ENCODE peak calls at places on chromosome 22, in nine cellular contexts. S, N, Z, O, F, U, J, H and Y are unnamed samples.

GRCh38 chr22:39185601-39186012 is 33.1 kb upstream of the CBX7 start:
- DNase-seq in S (no peak), N (no peak), Z (no peak), O (no peak), F (no peak), U (no peak), J (no peak), H (no peak), Y (no peak)

GRCh38 chr22:27378994-27379393 is 422.6 kb downstream of the MN1 start:
- DNase-seq in S (no peak), N (no peak), Z (no peak), O (no peak), F (no peak), U (no peak), J (no peak), H (no peak), Y (no peak)

GRCh38 chr22:50150161-50151129 is 20.1 kb upstream of the PANX2 start:
- DNase-seq in S (no peak), N (no peak), Z (no peak), O (no peak), F (no peak), U (no peak), J (peak; percentile 74), H (peak; percentile 45), Y (no peak)

GRCh38 chr22:37782340-37783168 is 25.2 kb upstream of the GCAT start:
- DNase-seq in S (no peak), N (no peak), Z (no peak), O (no peak), F (no peak), U (peak; percentile 26), J (peak; percentile 14), H (peak; percentile 68), Y (no peak)

GRCh38 chr22:19038728-19039447 is 83.3 kb downstream of the DGCR2 start:
- DNase-seq in S (no peak), N (no peak), Z (no peak), O (no peak), F (no peak), U (no peak), J (no peak), H (no peak), Y (no peak)

GRCh38 chr22:33710326-33710725 is 209.9 kb downstream of the LARGE1 start:
- DNase-seq in S (no peak), N (no peak), Z (no peak), O (no peak), F (no peak), U (no peak), J (no peak), H (no peak), Y (no peak)

GRCh38 chr22:45424241-45424731 is 10.8 kb downstream of the RIBC2 start:
- DNase-seq in S (no peak), N (no peak), Z (no peak), O (no peak), F (no peak), U (no peak), J (no peak), H (no peak), Y (no peak)

GRCh38 chr22:23243006-23243573 is 62.8 kb downstream of the BCR start:
- DNase-seq in S (peak; percentile 42), N (no peak), Z (no peak), O (peak; percentile 70), F (peak; percentile 70), U (no peak), J (no peak), H (no peak), Y (no peak)

GRCh38 chr22:29581799-29582198 is 886 bp upstream of the NIPSNAP1 start:
- DNase-seq in S (no peak), N (no peak), Z (no peak), O (no peak), F (no peak), U (peak; percentile 50), J (no peak), H (no peak), Y (peak; percentile 14)

GRCh38 chr22:20102203-20102780 is 13.6 kb upstream of the RANBP1 start:
- DNase-seq in S (no peak), N (no peak), Z (no peak), O (no peak), F (no peak), U (no peak), J (no peak), H (no peak), Y (no peak)

GRCh38 chr22:27045103-27045940 is 387.9 kb downstream of the MIAT start:
- DNase-seq in S (no peak), N (no peak), Z (no peak), O (no peak), F (no peak), U (peak; percentile 52), J (peak; percentile 89), H (peak; percentile 73), Y (no peak)

GRCh38 chr22:35477911-35478582 is 62.6 kb upstream of the RASD2 start:
- DNase-seq in S (peak; percentile 67), N (no peak), Z (peak; percentile 52), O (no peak), F (no peak), U (peak; percentile 38), J (peak; percentile 92), H (peak; percentile 79), Y (peak; percentile 91)

GRCh38 chr22:50114221-50114981 is 24.6 kb downstream of the MOV10L1 start:
- DNase-seq in S (no peak), N (no peak), Z (peak; percentile 71), O (no peak), F (no peak), U (peak; percentile 29), J (no peak), H (no peak), Y (peak; percentile 14)

GRCh38 chr22:46500201-46500600 is 37.2 kb downstream of the CELSR1 start:
- DNase-seq in S (peak; percentile 84), N (no peak), Z (no peak), O (no peak), F (no peak), U (no peak), J (no peak), H (no peak), Y (no peak)

GRCh38 chr22:45240137-45240809 is 421 bp downstream of the KIAA0930 start:
- DNase-seq in S (peak; percentile 37), N (no peak), Z (no peak), O (peak; percentile 39), F (peak; percentile 30), U (no peak), J (no peak), H (peak; percentile 28), Y (no peak)

GRCh38 chr22:24989541-24989951 is 37.0 kb downstream of the KIAA1671 start:
- DNase-seq in S (no peak), N (no peak), Z (no peak), O (no peak), F (no peak), U (no peak), J (no peak), H (no peak), Y (no peak)

GRCh38 chr22:31609716-31610115 is 52.3 kb downstream of the PISD start:
- DNase-seq in S (no peak), N (no peak), Z (no peak), O (no peak), F (no peak), U (no peak), J (no peak), H (no peak), Y (no peak)

GRCh38 chr22:42396621-42397331 is 35.4 kb downstream of the NFAM1 start:
- DNase-seq in S (no peak), N (no peak), Z (no peak), O (peak; percentile 10), F (no peak), U (peak; percentile 35), J (peak; percentile 10), H (peak; percentile 30), Y (no peak)

GRCh38 chr22:38172489-38173155 is 9.0 kb downstream of the PLA2G6 start:
- DNase-seq in S (no peak), N (no peak), Z (peak; percentile 96), O (peak; percentile 73), F (peak; percentile 19), U (peak; percentile 60), J (no peak), H (peak; percentile 89), Y (peak; percentile 67)

GRCh38 chr22:22692707-22693530 is 48.5 kb downstream of the GGTLC2 start:
- DNase-seq in S (peak; percentile 73), N (no peak), Z (peak; percentile 13), O (peak; percentile 72), F (peak; percentile 58), U (peak; percentile 39), J (peak; percentile 67), H (peak; percentile 50), Y (peak; percentile 11)

GRCh38 chr22:43514476-43515157 is 102.8 kb downstream of the MPPED1 start:
- DNase-seq in S (no peak), N (no peak), Z (no peak), O (no peak), F (no peak), U (no peak), J (no peak), H (no peak), Y (no peak)

GRCh38 chr22:48874956-48875355 is 952.7 kb downstream of the BRD1 start:
- DNase-seq in S (no peak), N (no peak), Z (no peak), O (no peak), F (no peak), U (no peak), J (no peak), H (no peak), Y (no peak)

GRCh38 chr22:20407829-20408228 is 13.9 kb downstream of the ZNF74 start:
- DNase-seq in S (no peak), N (no peak), Z (no peak), O (no peak), F (no peak), U (no peak), J (no peak), H (no peak), Y (no peak)

GRCh38 chr22:30828187-30829155 is 133.8 kb downstream of the OSBP2 start:
- DNase-seq in S (no peak), N (no peak), Z (no peak), O (no peak), F (no peak), U (no peak), J (no peak), H (no peak), Y (no peak)

GRCh38 chr22:30490399-30490798 is 15.1 kb downstream of the SEC14L4 start:
- DNase-seq in S (peak; percentile 18), N (no peak), Z (no peak), O (no peak), F (no peak), U (no peak), J (no peak), H (no peak), Y (no peak)

GRCh38 chr22:47106806-47107205 is 344.4 kb downstream of the TBC1D22A start:
- DNase-seq in S (no peak), N (no peak), Z (no peak), O (no peak), F (no peak), U (no peak), J (no peak), H (no peak), Y (no peak)

GRCh38 chr22:25447067-25447688 is 117.3 kb upstream of the GRK3 start:
- DNase-seq in S (no peak), N (no peak), Z (no peak), O (no peak), F (no peak), U (no peak), J (no peak), H (no peak), Y (peak; percentile 68)

GRCh38 chr22:22666307-22667091 is 22.1 kb downstream of the GGTLC2 start:
- DNase-seq in S (peak; percentile 49), N (no peak), Z (no peak), O (no peak), F (no peak), U (no peak), J (no peak), H (peak; percentile 52), Y (no peak)

GRCh38 chr22:42933783-42934144 is 76.7 kb upstream of the ARFGAP3 start:
- DNase-seq in S (no peak), N (no peak), Z (peak; percentile 93), O (no peak), F (no peak), U (peak; percentile 91), J (peak; percentile 83), H (peak; percentile 71), Y (no peak)

GRCh38 chr22:19430890-19431541 is 517 bp downstream of the HIRA start:
- DNase-seq in S (no peak), N (no peak), Z (no peak), O (peak; percentile 25), F (peak; percentile 16), U (peak; percentile 18), J (no peak), H (peak; percentile 30), Y (no peak)

GRCh38 chr22:19636696-19637355 is 77.5 kb upstream of the SEPTIN5 start:
- DNase-seq in S (no peak), N (no peak), Z (no peak), O (no peak), F (no peak), U (no peak), J (no peak), H (no peak), Y (no peak)